ENCODE peak calls at places on chromosomes 1 and 21, in seven cellular contexts. R, C, W, G, M, K and D are unnamed samples.

GRCh38 chr1:173416034-173416433 is 61.1 kb upstream of the PRDX6 start:
- DNase-seq in R (no peak), C (no peak), W (no peak), G (no peak), M (no peak), K (no peak), D (no peak)

GRCh38 chr1:26877326-26877725 is 12.8 kb downstream of the GPN2 start:
- DNase-seq in R (no peak), C (no peak), W (no peak), G (no peak), M (no peak), K (no peak), D (no peak)

GRCh38 chr1:181456551-181456950 is 26.8 kb upstream of the CACNA1E start:
- DNase-seq in R (no peak), C (no peak), W (no peak), G (no peak), M (no peak), K (no peak), D (no peak)

GRCh38 chr1:119327436-119328155 is 41.0 kb upstream of the HAO2 start:
- DNase-seq in R (no peak), C (peak), W (no peak), G (no peak), M (no peak), K (peak), D (peak)

GRCh38 chr1:21865943-21866628 is 54.0 kb downstream of the LDLRAD2 start:
- DNase-seq in R (no peak), C (peak), W (peak), G (no peak), M (no peak), K (no peak), D (no peak)

GRCh38 chr1:28115267-28115666 is 26.9 kb upstream of the EYA3 start:
- DNase-seq in R (no peak), C (no peak), W (no peak), G (no peak), M (no peak), K (peak), D (no peak)

GRCh38 chr1:154851392-154852177 is 18.5 kb downstream of the KCNN3 start:
- DNase-seq in R (no peak), C (no peak), W (no peak), G (no peak), M (no peak), K (no peak), D (no peak)

GRCh38 chr1:16112558-16113555 is 39.4 kb upstream of the FAM131C start:
- DNase-seq in R (no peak), C (peak), W (no peak), G (no peak), M (no peak), K (no peak), D (peak)

GRCh38 chr1:18923721-18924610 is 21.6 kb upstream of the ALDH4A1 start:
- DNase-seq in R (peak), C (no peak), W (no peak), G (no peak), M (no peak), K (no peak), D (peak)

GRCh38 chr1:183528577-183528976 is 56.3 kb downstream of the SMG7 start:
- DNase-seq in R (no peak), C (no peak), W (no peak), G (no peak), M (no peak), K (no peak), D (no peak)

GRCh38 chr21:35032474-35033263 is 16.4 kb downstream of the RUNX1 start:
- DNase-seq in R (no peak), C (no peak), W (no peak), G (no peak), M (no peak), K (no peak), D (no peak)

GRCh38 chr1:1273535-1274298 is at the start of gene UBE2J2:
- DNase-seq in R (peak), C (peak), W (peak), G (peak), M (no peak), K (peak), D (peak)

GRCh38 chr1:173682174-173682573 is 12.5 kb upstream of the ANKRD45 start:
- DNase-seq in R (peak), C (no peak), W (no peak), G (no peak), M (no peak), K (no peak), D (no peak)

GRCh38 chr1:5709461-5709860 is 282.8 kb downstream of the NPHP4 start:
- DNase-seq in R (no peak), C (no peak), W (no peak), G (no peak), M (no peak), K (no peak), D (no peak)

GRCh38 chr1:41803656-41804055 is 115.1 kb downstream of the HIVEP3 start:
- DNase-seq in R (no peak), C (no peak), W (no peak), G (no peak), M (no peak), K (no peak), D (peak)

GRCh38 chr1:40884055-40884795 is 22.1 kb upstream of the CITED4 start:
- DNase-seq in R (no peak), C (no peak), W (no peak), G (no peak), M (no peak), K (no peak), D (no peak)

GRCh38 chr1:117167402-117167801 is 43.3 kb downstream of the VTCN1 start:
- DNase-seq in R (no peak), C (no peak), W (no peak), G (no peak), M (no peak), K (no peak), D (no peak)

GRCh38 chr1:232183266-232183800 is 446.6 kb downstream of the SIPA1L2 start:
- DNase-seq in R (no peak), C (no peak), W (no peak), G (no peak), M (no peak), K (no peak), D (no peak)

GRCh38 chr1:36175137-36176095 is 19.5 kb downstream of the MAP7D1 start:
- DNase-seq in R (no peak), C (no peak), W (peak), G (no peak), M (no peak), K (no peak), D (peak)

GRCh38 chr1:172915276-172915675 is 135.5 kb downstream of the TNFSF18 start:
- DNase-seq in R (no peak), C (no peak), W (no peak), G (no peak), M (no peak), K (no peak), D (no peak)

GRCh38 chr1:181482001-181482430 is 1.3 kb upstream of the CACNA1E start:
- DNase-seq in R (no peak), C (no peak), W (no peak), G (no peak), M (no peak), K (no peak), D (no peak)

GRCh38 chr1:207058878-207059867 is 6.1 kb downstream of the PFKFB2 start:
- DNase-seq in R (no peak), C (no peak), W (no peak), G (no peak), M (no peak), K (no peak), D (no peak)

GRCh38 chr1:218259800-218260199 is 25.3 kb upstream of the RRP15 start:
- DNase-seq in R (peak), C (peak), W (no peak), G (no peak), M (no peak), K (no peak), D (peak)

GRCh38 chr21:36858320-36858957 is 108.0 kb downstream of the HLCS start:
- DNase-seq in R (no peak), C (no peak), W (no peak), G (no peak), M (no peak), K (no peak), D (no peak)

GRCh38 chr1:202343652-202344349 is 2.1 kb upstream of the UBE2T start:
- DNase-seq in R (peak), C (peak), W (no peak), G (no peak), M (peak), K (no peak), D (peak)

GRCh38 chr1:58622571-58622970 is 45.5 kb upstream of the TACSTD2 start:
- DNase-seq in R (no peak), C (no peak), W (no peak), G (no peak), M (no peak), K (no peak), D (no peak)

GRCh38 chr1:36847761-36848160 is 186.6 kb downstream of the GRIK3 start:
- DNase-seq in R (no peak), C (no peak), W (no peak), G (no peak), M (no peak), K (no peak), D (no peak)

GRCh38 chr1:100552922-100553321 is 15.0 kb downstream of the GPR88 start:
- DNase-seq in R (no peak), C (no peak), W (no peak), G (no peak), M (no peak), K (no peak), D (no peak)

GRCh38 chr1:83023212-83023611 is 975.7 kb downstream of the TTLL7 start:
- DNase-seq in R (no peak), C (no peak), W (no peak), G (no peak), M (no peak), K (no peak), D (no peak)

GRCh38 chr1:48931571-48932251 is 155.0 kb upstream of the BEND5 start:
- DNase-seq in R (peak), C (peak), W (no peak), G (no peak), M (no peak), K (no peak), D (peak)

GRCh38 chr1:110829955-110830553 is 42.9 kb upstream of the CD53 start:
- DNase-seq in R (peak), C (peak), W (no peak), G (no peak), M (peak), K (peak), D (peak)

GRCh38 chr1:170660281-170660713 is 3.6 kb upstream of the PRRX1 start:
- DNase-seq in R (no peak), C (no peak), W (no peak), G (no peak), M (no peak), K (no peak), D (no peak)

GRCh38 chr1:21857142-21857839 is 45.2 kb downstream of the LDLRAD2 start:
- DNase-seq in R (peak), C (no peak), W (no peak), G (no peak), M (no peak), K (no peak), D (peak)

GRCh38 chr1:212519131-212519530 is 86.4 kb downstream of the NENF start:
- DNase-seq in R (no peak), C (no peak), W (no peak), G (no peak), M (no peak), K (no peak), D (no peak)

GRCh38 chr1:233151850-233152249 is 143.7 kb downstream of the PCNX2 start:
- DNase-seq in R (no peak), C (no peak), W (no peak), G (no peak), M (no peak), K (no peak), D (no peak)